ENCODE peak calls at places on chromosomes 16 and 17, in ten cellular contexts. I is body of pancreas, E is transverse colon, M is ovary, X is H1, K is lower leg skin, H is HCT116, D is A549, N is NB4, Q is heart left ventricle. W is an unnamed sample.

GRCh38 chr16:78693496-78693895 is 594.0 kb downstream of the WWOX start:
- DNase-seq in I (no peak), E (no peak), M (no peak), X (no peak), K (no peak), H (no peak), D (no peak), N (no peak), Q (no peak), W (no peak)

GRCh38 chr17:74230896-74231295 is 17.5 kb downstream of the TTYH2 start:
- DNase-seq in I (no peak), E (no peak), M (no peak), X (no peak), K (no peak), H (no peak), D (no peak), N (no peak), Q (no peak), W (no peak)

GRCh38 chr17:18187816-18188761 is 4.5 kb downstream of the ALKBH5 start:
- DNase-seq in I (no peak), E (no peak), M (no peak), X (no peak), K (no peak), H (no peak), D (no peak), N (no peak), Q (peak; percentile 41), W (peak; percentile 54)

GRCh38 chr16:31348578-31348977 is 6.4 kb upstream of the ITGAX start:
- DNase-seq in I (no peak), E (no peak), M (no peak), X (no peak), K (no peak), H (no peak), D (no peak), N (peak; percentile 42), Q (no peak), W (no peak)

GRCh38 chr17:70739046-70739445 is 569.7 kb downstream of the KCNJ2 start:
- DNase-seq in I (no peak), E (no peak), M (no peak), X (no peak), K (no peak), H (no peak), D (no peak), N (no peak), Q (no peak), W (no peak)

GRCh38 chr16:56352351-56353053 is 72.8 kb downstream of the AMFR start:
- DNase-seq in I (peak; percentile 0), E (no peak), M (peak; percentile 11), X (no peak), K (no peak), H (no peak), D (no peak), N (no peak), Q (peak; percentile 12), W (no peak)

GRCh38 chr17:58320163-58320558 is 8.4 kb downstream of the TSPOAP1 start:
- DNase-seq in I (no peak), E (no peak), M (no peak), X (no peak), K (no peak), H (no peak), D (no peak), N (no peak), Q (no peak), W (no peak)

GRCh38 chr16:72990003-72990521 is 57.9 kb downstream of the ZFHX3 start:
- DNase-seq in I (peak; percentile 52), E (peak; percentile 68), M (no peak), X (no peak), K (peak; percentile 92), H (peak; percentile 31), D (no peak), N (peak; percentile 83), Q (peak; percentile 33), W (no peak)

GRCh38 chr17:5701371-5701770 is 117.1 kb upstream of the NLRP1 start:
- DNase-seq in I (no peak), E (no peak), M (no peak), X (no peak), K (no peak), H (no peak), D (no peak), N (no peak), Q (no peak), W (no peak)

GRCh38 chr17:2057714-2058520 is 3.0 kb downstream of the HIC1 start:
- DNase-seq in I (no peak), E (no peak), M (peak; percentile 56), X (no peak), K (no peak), H (no peak), D (no peak), N (no peak), Q (no peak), W (peak; percentile 34)

GRCh38 chr17:77429985-77430752 is 289.4 kb downstream of the SEC14L1 start:
- DNase-seq in I (peak; percentile 80), E (peak; percentile 91), M (peak; percentile 94), X (peak; percentile 86), K (peak; percentile 87), H (peak; percentile 48), D (peak; percentile 88), N (peak; percentile 77), Q (peak; percentile 92), W (peak; percentile 58)

GRCh38 chr16:89921699-89922476 is 1.3 kb upstream of the TUBB3 start:
- DNase-seq in I (peak; percentile 46), E (peak; percentile 59), M (peak; percentile 67), X (no peak), K (no peak), H (peak; percentile 78), D (peak; percentile 90), N (peak; percentile 97), Q (peak; percentile 85), W (peak; percentile 44)

GRCh38 chr16:54286330-54287017 is at the start of gene IRX3:
- DNase-seq in I (peak; percentile 52), E (peak; percentile 13), M (peak; percentile 44), X (peak; percentile 66), K (peak; percentile 90), H (peak; percentile 66), D (peak; percentile 87), N (peak; percentile 99), Q (peak; percentile 90), W (no peak)

DNA sequence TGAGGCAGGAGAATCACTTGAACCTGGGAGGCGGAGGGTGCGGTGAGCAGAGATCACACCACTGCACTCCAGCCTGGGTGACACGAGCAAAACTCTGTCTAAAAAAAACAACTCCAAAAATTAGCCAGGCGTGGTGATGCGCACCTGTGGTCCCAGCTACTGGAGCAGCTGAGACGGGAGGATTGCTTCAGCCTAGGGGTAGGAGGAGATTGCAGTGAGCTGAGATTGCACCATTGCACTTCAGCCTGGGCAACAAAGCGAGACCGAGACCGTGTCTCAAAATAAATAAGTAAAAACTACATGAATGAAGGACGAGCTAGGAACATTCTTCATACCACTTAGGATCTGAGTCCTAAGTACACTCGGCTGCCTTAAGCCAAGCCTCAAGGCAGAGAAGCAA is 35.4 kb downstream of the CCDC57 start:
- DNase-seq in I (no peak), E (no peak), M (no peak), X (no peak), K (no peak), H (no peak), D (no peak), N (no peak), Q (no peak), W (no peak)
- TF ChIP-seq POLR2A in I (no peak), E (no peak), M (no peak), X (no peak), K (no peak), H (no peak), D (no peak), N (no peak), Q (no peak), W (no peak)

GRCh38 chr16:9122342-9122741 is 30.9 kb downstream of the HAPSTR1 start:
- DNase-seq in I (no peak), E (no peak), M (no peak), X (no peak), K (no peak), H (no peak), D (no peak), N (peak; percentile 30), Q (no peak), W (no peak)
- TF ChIP-seq POLR2A in I (no peak), E (no peak), M (no peak), X (no peak), K (no peak), H (no peak), D (no peak), N (no peak), Q (no peak), W (no peak)

GRCh38 chr17:39754161-39754957 is 16.6 kb downstream of the GRB7 start:
- DNase-seq in I (peak; percentile 92), E (peak; percentile 97), M (peak; percentile 89), X (no peak), K (peak; percentile 84), H (peak; percentile 73), D (peak; percentile 85), N (peak; percentile 98), Q (peak; percentile 93), W (peak; percentile 90)
- TF ChIP-seq POLR2A in I (peak; percentile 48), E (peak; percentile 86), M (no peak), X (no peak), K (no peak), H (peak; percentile 78), D (peak; percentile 68), N (peak; percentile 55), Q (peak; percentile 67), W (peak; percentile 81)

DNA sequence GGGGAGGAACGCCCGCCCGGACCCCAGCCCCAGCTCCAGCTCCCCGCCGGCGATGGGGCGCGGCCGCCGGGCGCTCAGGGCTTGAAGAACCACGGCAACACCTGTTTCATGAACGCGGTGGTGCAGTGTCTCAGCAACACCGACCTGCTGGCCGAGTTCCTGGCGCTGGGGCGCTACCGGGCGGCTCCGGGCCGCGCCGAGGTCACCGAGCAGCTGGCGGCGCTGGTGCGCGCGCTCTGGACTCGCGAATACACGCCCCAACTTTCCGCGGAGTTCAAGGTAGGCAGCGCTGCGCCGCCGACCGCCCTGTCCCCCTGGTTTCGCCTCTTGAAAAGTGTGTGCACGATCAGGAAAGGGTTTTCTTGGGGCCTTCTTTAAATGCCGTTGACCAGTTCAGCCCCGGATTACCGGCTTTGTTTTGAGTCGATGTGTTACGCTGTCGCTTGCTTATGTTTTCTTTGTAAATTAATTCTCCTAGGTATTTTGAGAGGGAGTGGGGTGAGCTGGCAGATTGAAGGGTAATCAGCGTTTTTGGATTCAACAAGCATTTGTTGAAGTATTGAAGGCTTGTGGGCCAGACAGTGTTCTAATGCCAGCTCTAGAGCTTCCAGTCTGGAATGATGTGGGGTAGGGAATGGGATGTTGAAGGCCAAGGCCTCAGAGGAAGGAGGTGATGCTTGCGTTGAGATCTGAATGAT is 690 bp downstream of the USP43 start:
- DNase-seq in I (peak; percentile 85), E (peak; percentile 76), M (no peak), X (no peak), K (no peak), H (peak; percentile 12), D (peak; percentile 82), N (peak; percentile 76), Q (peak; percentile 22), W (peak; percentile 47)
- TF ChIP-seq POLR2A in I (no peak), E (peak; percentile 55), M (no peak), X (no peak), K (no peak), H (no peak), D (peak; percentile 23), N (no peak), Q (no peak), W (no peak)

W was measured in erythroblast.